ENCODE peak calls at places on chromosomes 3 and 15, in four cellular contexts. One of them, this sample, is unnamed.
A peak's percentile ranks its signal among the peaks of the same experiment; 100 is the strongest.

GRCh38 chr3:151228291-151229125 is 25.5 kb upstream of the GPR171 start:
- DNase-seq in PC-3: peak; percentile 65
- DNase-seq in stomach: peak; percentile 28
- DNase-seq in osteocyte: no peak
- DNase-seq in this sample: no peak

GRCh38 chr3:14258906-14259904 is 80.6 kb downstream of the LSM3 start:
- DNase-seq in PC-3: no peak
- DNase-seq in stomach: no peak
- DNase-seq in osteocyte: no peak
- DNase-seq in this sample: no peak

GRCh38 chr15:78061963-78062427 is 15.5 kb downstream of the TBC1D2B start:
- DNase-seq in PC-3: peak; percentile 5
- DNase-seq in stomach: no peak
- DNase-seq in osteocyte: no peak
- DNase-seq in this sample: no peak

GRCh38 chr15:82999905-83000671 is 11.4 kb downstream of the C15orf40 start:
- DNase-seq in PC-3: peak; percentile 75
- DNase-seq in stomach: no peak
- DNase-seq in osteocyte: peak; percentile 44
- DNase-seq in this sample: no peak

GRCh38 chr3:193769437-193769836 is 176.4 kb downstream of the OPA1 start:
- DNase-seq in PC-3: no peak
- DNase-seq in stomach: no peak
- DNase-seq in osteocyte: peak; percentile 7
- DNase-seq in this sample: no peak

GRCh38 chr15:90871716-90872480 is 3.5 kb downstream of the FURIN start:
- DNase-seq in PC-3: no peak
- DNase-seq in stomach: no peak
- DNase-seq in osteocyte: no peak
- DNase-seq in this sample: no peak

GRCh38 chr3:129226374-129226773 is 23.0 kb upstream of the COPG1 start:
- DNase-seq in PC-3: peak; percentile 94
- DNase-seq in stomach: peak; percentile 65
- DNase-seq in osteocyte: no peak
- DNase-seq in this sample: no peak

GRCh38 chr15:77387355-77388105 is 32.4 kb downstream of the PEAK1 start:
- DNase-seq in PC-3: no peak
- DNase-seq in stomach: no peak
- DNase-seq in osteocyte: no peak
- DNase-seq in this sample: no peak

GRCh38 chr3:188102861-188103547 is 51.0 kb upstream of the LPP start:
- DNase-seq in PC-3: no peak
- DNase-seq in stomach: no peak
- DNase-seq in osteocyte: no peak
- DNase-seq in this sample: no peak

GRCh38 chr3:146550743-146551510 is 6.5 kb upstream of the PLSCR1 start:
- DNase-seq in PC-3: peak; percentile 82
- DNase-seq in stomach: no peak
- DNase-seq in osteocyte: no peak
- DNase-seq in this sample: no peak

GRCh38 chr15:56631765-56632164 is 101.5 kb downstream of the ZNF280D start:
- DNase-seq in PC-3: no peak
- DNase-seq in stomach: no peak
- DNase-seq in osteocyte: no peak
- DNase-seq in this sample: no peak

GRCh38 chr3:42526616-42527367 is 24.3 kb downstream of the VIPR1 start:
- DNase-seq in PC-3: no peak
- DNase-seq in stomach: no peak
- DNase-seq in osteocyte: no peak
- DNase-seq in this sample: no peak

GRCh38 chr3:184814214-184814613 is 2.2 kb downstream of the VPS8 start:
- DNase-seq in PC-3: no peak
- DNase-seq in stomach: no peak
- DNase-seq in osteocyte: no peak
- DNase-seq in this sample: no peak

GRCh38 chr3:98812851-98813374 is 49.8 kb downstream of the ST3GAL6 start:
- DNase-seq in PC-3: peak; percentile 55
- DNase-seq in stomach: peak; percentile 53
- DNase-seq in osteocyte: no peak
- DNase-seq in this sample: no peak

GRCh38 chr3:4763604-4764247 is 215.5 kb upstream of the BHLHE40 start:
- DNase-seq in PC-3: no peak
- DNase-seq in stomach: no peak
- DNase-seq in osteocyte: no peak
- DNase-seq in this sample: no peak
- TF ChIP-seq CTCF in PC-3: no peak
- TF ChIP-seq CTCF in stomach: no peak
- TF ChIP-seq CTCF in osteocyte: no peak
- TF ChIP-seq CTCF in this sample: no peak

DNA sequence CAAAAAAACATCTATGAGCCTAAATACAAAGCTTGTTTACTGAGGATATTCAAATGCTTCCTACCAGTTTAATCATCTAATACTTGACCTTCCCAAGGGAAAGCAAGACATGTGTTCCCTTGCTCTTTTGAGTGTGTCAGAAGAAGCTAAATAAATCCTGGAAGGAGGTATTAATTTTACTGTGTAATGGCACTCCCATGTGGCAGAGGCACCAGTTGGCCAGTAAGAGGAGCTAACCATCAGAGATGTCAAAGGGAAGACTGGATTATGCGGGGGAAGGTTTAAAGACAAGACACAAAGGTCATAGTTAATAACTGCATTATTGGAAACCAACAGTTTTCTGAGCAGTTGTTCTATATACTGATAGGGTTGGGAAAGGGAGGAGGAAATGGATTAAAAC is 125.1 kb downstream of the SUCLG2 start:
- DNase-seq in PC-3: no peak
- DNase-seq in stomach: no peak
- DNase-seq in osteocyte: no peak
- DNase-seq in this sample: no peak
- TF ChIP-seq CTCF in PC-3: no peak
- TF ChIP-seq CTCF in stomach: no peak
- TF ChIP-seq CTCF in osteocyte: no peak
- TF ChIP-seq CTCF in this sample: no peak

DNA sequence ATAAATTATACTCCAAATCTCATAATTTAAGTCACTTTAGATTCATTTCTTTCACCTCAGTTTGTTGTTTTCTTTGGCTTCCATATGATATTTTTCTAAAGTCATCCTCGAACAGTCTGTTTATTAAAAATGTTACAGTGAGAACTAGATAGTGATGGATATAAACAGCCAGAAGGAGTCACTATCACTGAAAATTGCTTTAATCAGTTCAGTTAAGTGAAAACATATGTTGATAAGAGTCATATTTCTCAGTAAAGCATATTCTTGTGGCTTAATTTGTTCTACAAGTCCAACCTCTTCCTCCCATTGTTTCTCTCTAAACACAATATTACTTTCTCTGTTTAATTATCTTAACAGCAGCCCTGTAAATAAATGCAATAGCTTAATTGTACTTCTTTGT is 427.5 kb upstream of the ALCAM start:
- DNase-seq in PC-3: no peak
- DNase-seq in stomach: no peak
- DNase-seq in osteocyte: no peak
- DNase-seq in this sample: no peak
- TF ChIP-seq CTCF in PC-3: no peak
- TF ChIP-seq CTCF in stomach: no peak
- TF ChIP-seq CTCF in osteocyte: no peak
- TF ChIP-seq CTCF in this sample: no peak

DNA sequence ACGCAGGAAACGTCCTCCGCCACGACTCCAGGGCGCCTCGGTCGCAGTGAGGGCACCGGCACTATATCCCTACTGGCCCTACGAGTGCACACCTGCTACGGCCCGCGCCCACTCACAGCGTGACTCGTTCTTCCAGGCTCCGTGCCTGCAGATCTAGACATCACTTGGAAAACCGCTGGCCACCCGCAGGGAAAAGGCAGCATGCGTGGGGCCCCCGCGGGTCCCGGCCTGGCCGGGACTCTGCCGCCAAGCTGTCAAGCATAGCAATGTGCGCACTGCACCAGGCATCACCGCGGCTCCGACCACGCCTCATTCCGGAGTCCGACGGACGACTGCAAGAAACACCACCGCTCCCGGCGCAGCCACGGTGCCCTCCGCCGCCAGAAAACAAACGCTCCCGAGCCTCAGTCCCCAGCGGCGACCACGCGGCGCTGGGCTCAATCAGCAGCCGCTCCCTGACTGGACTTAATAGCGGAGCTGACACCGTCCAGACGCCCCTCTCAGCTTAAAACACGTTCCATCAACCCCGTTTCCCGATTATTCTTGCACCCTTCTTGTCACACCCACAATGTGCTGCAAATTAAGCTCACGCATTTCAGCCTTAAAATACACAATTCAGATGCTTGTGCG is 984 bp downstream of the CYFIP1 start:
- DNase-seq in PC-3: peak; percentile 71
- DNase-seq in stomach: peak; percentile 72
- DNase-seq in osteocyte: no peak
- DNase-seq in this sample: no peak
- TF ChIP-seq CTCF in PC-3: no peak
- TF ChIP-seq CTCF in stomach: peak; percentile 8
- TF ChIP-seq CTCF in osteocyte: no peak
- TF ChIP-seq CTCF in this sample: no peak